ENCODE peak calls at places on chromosome 11, in five cellular contexts. J is K562, M is SK-N-SH, U is HCT116, C is HepG2. F is an unnamed sample.
A peak's percentile ranks its signal among the peaks of the same experiment; 100 is the strongest.

GRCh38 chr11:115874843-115875242 is 370.6 kb upstream of the CADM1 start:
- DNase-seq in U (no peak), J (no peak), C (no peak), M (no peak), F (no peak)

GRCh38 chr11:123546515-123546914 is 107.9 kb downstream of the SCN3B start:
- DNase-seq in C (no peak), J (no peak), U (no peak), M (no peak), F (no peak)

GRCh38 chr11:72981067-72981466 is 161.1 kb downstream of the FCHSD2 start:
- DNase-seq in M (no peak), J (no peak), U (no peak), C (no peak), F (no peak)

GRCh38 chr11:102924851-102925380 is 30.6 kb downstream of the MMP13 start:
- DNase-seq in U (no peak), J (no peak), C (no peak), M (no peak), F (no peak)

GRCh38 chr11:112289588-112290461 is 29.2 kb upstream of the PLET1 start:
- DNase-seq in U (no peak), C (peak; percentile 21), M (peak; percentile 97), J (peak; percentile 94), F (peak; percentile 39)

GRCh38 chr11:44528103-44528502 is 37.4 kb upstream of the CD82 start:
- DNase-seq in M (no peak), C (no peak), J (peak; percentile 72), U (no peak), F (no peak)

GRCh38 chr11:6258571-6258998 is 1.1 kb upstream of the CCKBR start:
- DNase-seq in J (no peak), U (no peak), C (no peak), M (no peak), F (no peak)

GRCh38 chr11:69985654-69986420 is 92.3 kb upstream of the ANO1 start:
- DNase-seq in J (peak; percentile 89), C (no peak), U (no peak), M (peak; percentile 68), F (no peak)

GRCh38 chr11:121603316-121603715 is 150.5 kb upstream of the SORL1-AS1 start:
- DNase-seq in U (no peak), C (no peak), J (no peak), M (no peak), F (no peak)

GRCh38 chr11:103085758-103086365 is 6.1 kb downstream of the DCUN1D5 start:
- DNase-seq in M (no peak), J (no peak), U (no peak), C (no peak), F (no peak)

GRCh38 chr11:113286509-113287497 is 27.6 kb upstream of the TTC12 start:
- DNase-seq in C (no peak), M (no peak), J (no peak), U (no peak), F (no peak)

GRCh38 chr11:68950268-68950667 is 30.5 kb downstream of the MRGPRD start:
- DNase-seq in C (no peak), U (peak; percentile 15), M (peak; percentile 49), J (peak; percentile 52), F (peak; percentile 39)

GRCh38 chr11:131504199-131504949 is 134.0 kb downstream of the NTM start:
- DNase-seq in J (peak; percentile 16), U (no peak), C (no peak), M (peak; percentile 65), F (peak; percentile 84)

GRCh38 chr11:31819533-31820437 is 8.7 kb upstream of the PAX6 start:
- DNase-seq in M (peak; percentile 38), U (no peak), J (no peak), C (no peak), F (no peak)

GRCh38 chr11:61507962-61508824 is at the start of gene LRRC10B:
- DNase-seq in U (peak; percentile 52), C (no peak), J (peak; percentile 80), M (peak; percentile 93), F (peak; percentile 76)

GRCh38 chr11:77211594-77212251 is 83.7 kb downstream of the MYO7A start:
- DNase-seq in J (no peak), M (no peak), C (no peak), U (no peak), F (no peak)

GRCh38 chr11:18778468-18778867 is 13.1 kb downstream of the PTPN5 start:
- DNase-seq in U (no peak), J (no peak), C (no peak), M (no peak), F (no peak)

GRCh38 chr11:116394022-116394421 is 378.8 kb downstream of the BUD13 start:
- DNase-seq in J (no peak), M (no peak), U (no peak), C (no peak), F (no peak)

GRCh38 chr11:61121917-61122316 is 19.6 kb downstream of the CD5 start:
- DNase-seq in U (no peak), C (no peak), J (no peak), M (no peak), F (no peak)

GRCh38 chr11:64241175-64241429 is 207 bp downstream of the FKBP2 start:
- DNase-seq in M (no peak), U (no peak), C (no peak), J (no peak), F (no peak)

GRCh38 chr11:27839226-27839913 is 139.1 kb upstream of the BDNF start:
- DNase-seq in J (no peak), C (peak; percentile 5), M (no peak), U (no peak), F (no peak)

GRCh38 chr11:117384045-117384444 is 56.4 kb downstream of the CEP164 start:
- DNase-seq in M (no peak), U (no peak), C (peak; percentile 13), J (no peak), F (no peak)

GRCh38 chr11:47179655-47179991 is 2.9 kb upstream of the ARFGAP2 start:
- DNase-seq in M (peak; percentile 81), U (no peak), J (peak; percentile 59), C (peak; percentile 52), F (no peak)

GRCh38 chr11:112277029-112277428 is 16.4 kb upstream of the PLET1 start:
- DNase-seq in C (no peak), M (no peak), U (no peak), J (no peak), F (no peak)

GRCh38 chr11:85718126-85718943 is 32.3 kb upstream of the CCDC89 start:
- DNase-seq in C (no peak), J (no peak), U (no peak), M (no peak), F (no peak)

GRCh38 chr11:34789196-34789834 is 126.9 kb downstream of the APIP start:
- DNase-seq in C (no peak), U (no peak), J (no peak), M (no peak), F (no peak)

GRCh38 chr11:554824-555499 is 5.6 kb downstream of the LMNTD2 start:
- DNase-seq in M (peak; percentile 92), C (peak; percentile 44), U (peak; percentile 44), J (peak; percentile 79), F (peak; percentile 61)

GRCh38 chr11:6357222-6357621 is 33.1 kb upstream of the SMPD1 start:
- DNase-seq in C (no peak), M (no peak), U (peak; percentile 22), J (peak; percentile 35), F (no peak)

GRCh38 chr11:85806876-85807275 is 4.1 kb downstream of the SYTL2 start:
- DNase-seq in C (no peak), J (no peak), U (no peak), M (no peak), F (no peak)

GRCh38 chr11:28274216-28274615 is 166.0 kb downstream of the METTL15 start:
- DNase-seq in J (no peak), C (no peak), U (no peak), M (no peak), F (no peak)

GRCh38 chr11:101582242-101583052 is 1.4 kb downstream of the TRPC6 start:
- DNase-seq in C (no peak), U (no peak), J (no peak), M (peak; percentile 19), F (no peak)

GRCh38 chr11:126468102-126468521 is 112.6 kb downstream of the ST3GAL4 start:
- DNase-seq in M (no peak), J (no peak), C (no peak), U (no peak), F (no peak)

GRCh38 chr11:65540290-65541092 is 15.6 kb downstream of the SCYL1 start:
- DNase-seq in C (no peak), U (peak; percentile 64), J (peak; percentile 94), M (peak; percentile 99), F (peak; percentile 89)

GRCh38 chr11:76119032-76119431 is 87.3 kb downstream of the WNT11 start:
- DNase-seq in U (no peak), C (no peak), J (no peak), M (no peak), F (no peak)

GRCh38 chr11:76120513-76121081 is 85.7 kb downstream of the WNT11 start:
- DNase-seq in C (no peak), M (no peak), J (no peak), U (no peak), F (peak; percentile 63)

GRCh38 chr11:76115555-76115954 is 90.7 kb downstream of the WNT11 start:
- DNase-seq in M (no peak), J (no peak), U (no peak), C (no peak), F (no peak)

GRCh38 chr11:76123243-76123642 is 83.1 kb downstream of the WNT11 start:
- DNase-seq in J (no peak), M (no peak), C (no peak), U (no peak), F (no peak)

DNA sequence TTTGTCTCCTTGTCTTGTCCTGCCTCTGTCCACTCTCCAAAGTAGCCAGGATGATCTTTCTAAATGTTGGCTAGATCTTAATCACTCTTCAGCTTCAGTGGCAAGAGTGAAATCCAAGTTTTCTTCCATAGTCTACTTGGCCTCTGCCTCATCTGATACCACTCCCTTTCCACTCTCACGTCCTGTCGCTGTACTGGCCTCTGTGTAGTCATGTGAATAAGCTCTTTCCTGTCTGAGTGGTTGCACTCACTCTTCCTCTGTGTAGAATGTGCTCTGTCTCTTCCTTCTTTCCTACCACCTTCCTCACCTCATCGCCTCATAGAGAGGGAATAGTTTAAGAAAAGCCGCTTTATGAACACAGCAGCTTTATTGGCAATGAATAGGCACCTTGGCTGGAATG is 86.5 kb downstream of the WNT11 start:
- DNase-seq in J (no peak), C (no peak), U (no peak), M (no peak), F (no peak)
- TF ChIP-seq YY1 in J (no peak), C (no peak), U (no peak), M (no peak), F (no peak)

GRCh38 chr11:57764527-57764926 is 2.9 kb downstream of the CTNND1 start:
- DNase-seq in J (no peak), U (no peak), M (no peak), C (no peak), F (no peak)
- H3K4me3 ChIP-seq in J (peak overlapping the region; percentile 62), U (no peak overlapping the region), M (peak overlapping the region; percentile 63), C (peak overlapping the region; percentile 97), F (peak overlapping the region; percentile 60)

GRCh38 chr11:67298786-67299185 is 4.5 kb upstream of the SSH3 start:
- DNase-seq in U (no peak), C (no peak), J (no peak), M (no peak), F (no peak)
- H3K36me3 ChIP-seq in U (peaks cover 3% of the 10 kb centered on the region), C (peaks cover 9% of the 10 kb centered on the region), J (peaks cover 67% of the 10 kb centered on the region), M (peaks cover 46% of the 10 kb centered on the region), F (peaks cover 57% of the 10 kb centered on the region)

DNA sequence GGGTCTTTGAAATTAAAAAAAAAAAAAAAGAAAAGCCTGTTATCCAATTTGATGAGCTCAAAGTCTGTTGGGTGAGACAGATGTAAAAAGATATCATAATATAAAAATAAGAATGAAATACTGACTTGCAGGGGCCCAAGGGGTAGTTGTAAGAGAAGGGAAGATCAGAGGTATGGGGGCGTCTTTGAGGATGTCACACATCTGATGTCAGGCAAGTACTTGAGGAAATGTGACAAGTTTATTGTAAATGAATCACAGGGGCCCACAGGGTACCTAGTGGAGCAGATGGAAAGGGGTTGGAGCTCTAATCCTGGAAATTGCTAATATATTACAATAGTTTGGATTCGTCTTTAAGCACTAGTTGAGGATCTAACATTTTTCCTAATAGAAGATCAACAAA is 131.6 kb downstream of the MAML2 start:
- DNase-seq in C (no peak), U (no peak), J (no peak), M (no peak), F (no peak)
- TF ChIP-seq YY1 in C (no peak), U (no peak), J (no peak), M (no peak), F (no peak)

F was measured in NT2/D1.